ENCODE peak calls at places on chromosomes 4 and X, in six cellular contexts. Q, W, F, Z, Y and N are unnamed samples.

GRCh38 chr4:144831971-144832370 is 186.0 kb downstream of the HHIP start:
- DNase-seq in W (no peak), F (no peak), Y (no peak), Q (no peak), Z (no peak), N (no peak)

GRCh38 chr4:128358903-128359260 is 71.3 kb upstream of the PGRMC2 start:
- DNase-seq in Z (no peak), Q (no peak), F (no peak), W (no peak), Y (no peak), N (no peak)

GRCh38 chrX:71859637-71860036 is 51.0 kb upstream of the NHSL2 start:
- DNase-seq in Z (peak), F (no peak), Q (no peak), W (peak), Y (peak), N (peak)

GRCh38 chrX:154380787-154381186 is 1.7 kb downstream of the EMD start:
- DNase-seq in F (no peak), Z (no peak), Y (no peak), Q (no peak), W (no peak), N (no peak)

GRCh38 chrX:16196829-16197228 is 29.5 kb downstream of the MAGEB17 start:
- DNase-seq in W (no peak), Q (no peak), F (no peak), Y (no peak), Z (peak), N (no peak)

GRCh38 chr4:28548549-28548948 is 1687.9 kb downstream of the STIM2 start:
- DNase-seq in Q (no peak), F (no peak), W (no peak), Y (no peak), Z (no peak), N (no peak)

GRCh38 chrX:109856974-109857373 is 123.9 kb upstream of the ACSL4 start:
- DNase-seq in W (no peak), Y (no peak), Q (no peak), F (no peak), Z (peak), N (no peak)

GRCh38 chr4:39353478-39354177 is 12.5 kb downstream of the RFC1 start:
- DNase-seq in Q (no peak), Y (peak), Z (peak), F (no peak), W (no peak), N (no peak)

GRCh38 chr4:118410143-118410542 is 57.3 kb upstream of the PRSS12 start:
- DNase-seq in Z (peak), F (no peak), Y (peak), Q (no peak), W (no peak), N (peak)

GRCh38 chr4:167290684-167291083 is 56.4 kb upstream of the SPOCK3 start:
- DNase-seq in F (no peak), W (no peak), Y (peak), Q (no peak), Z (no peak), N (no peak)

GRCh38 chr4:53633608-53634007 is 42.3 kb upstream of the LNX1 start:
- DNase-seq in W (no peak), Z (no peak), Q (no peak), F (peak), Y (no peak), N (no peak)

GRCh38 chr4:8336412-8337075 is 67.0 kb downstream of the HTRA3 start:
- DNase-seq in Z (peak), W (no peak), Q (no peak), F (no peak), Y (no peak), N (no peak)

GRCh38 chr4:54614094-54614493 is 43.7 kb upstream of the KIT start:
- DNase-seq in Q (no peak), W (no peak), F (no peak), Y (no peak), Z (no peak), N (no peak)

GRCh38 chr4:154010377-154010776 is 221.5 kb upstream of the SFRP2 start:
- DNase-seq in F (no peak), Q (no peak), W (no peak), Z (no peak), Y (no peak), N (no peak)

GRCh38 chr4:142883433-142883832 is 37.3 kb upstream of the INPP4B start:
- DNase-seq in Z (no peak), F (no peak), Q (no peak), Y (no peak), W (no peak), N (no peak)

GRCh38 chrX:15781964-15782711 is 8.1 kb upstream of the ZRSR2 start:
- DNase-seq in Q (no peak), Z (no peak), Y (no peak), W (no peak), F (peak), N (no peak)

GRCh38 chrX:84876876-84877275 is 126.8 kb upstream of the APOOL start:
- DNase-seq in Y (no peak), Q (no peak), Z (no peak), F (no peak), W (no peak), N (no peak)

GRCh38 chrX:34365482-34365881 is 233.4 kb upstream of the FAM47A start:
- DNase-seq in W (no peak), Z (peak), F (no peak), Y (no peak), Q (no peak), N (no peak)

GRCh38 chrX:115949900-115950822 is 220.4 kb upstream of the AGTR2 start:
- DNase-seq in Y (no peak), Z (no peak), Q (no peak), F (peak), W (peak), N (no peak)

GRCh38 chrX:137428251-137428661 is 137.7 kb upstream of the ZIC3 start:
- DNase-seq in Q (peak), Y (no peak), W (no peak), F (no peak), Z (no peak), N (no peak)

GRCh38 chr4:127783026-127783769 is 1.1 kb downstream of the HSPA4L start:
- DNase-seq in Z (peak), Q (no peak), Y (peak), F (peak), W (peak), N (peak)

GRCh38 chr4:38671594-38671943 is 7.6 kb downstream of the KLF3 start:
- DNase-seq in Z (no peak), Y (no peak), Q (no peak), F (no peak), W (no peak), N (no peak)

GRCh38 chrX:34404386-34405070 is 252.6 kb downstream of the TMEM47 start:
- DNase-seq in Z (no peak), Q (no peak), W (no peak), F (peak), Y (no peak), N (no peak)

GRCh38 chrX:119635799-119636198 is 29.6 kb upstream of the NKRF start:
- DNase-seq in W (no peak), F (no peak), Y (no peak), Q (no peak), Z (no peak), N (no peak)

GRCh38 chr4:115361781-115362180 is 248.4 kb upstream of the NDST4 start:
- DNase-seq in Q (no peak), W (no peak), Y (no peak), F (no peak), Z (no peak), N (no peak)

GRCh38 chr4:140353836-140354235 is 19.6 kb upstream of the SCOC start:
- DNase-seq in Y (peak), Q (no peak), F (no peak), W (no peak), Z (no peak), N (no peak)

GRCh38 chr4:100146756-100147155 is 43.5 kb downstream of the DDIT4L start:
- DNase-seq in Y (no peak), Q (no peak), Z (no peak), F (no peak), W (no peak), N (no peak)

GRCh38 chrX:143664302-143664701 is 28.4 kb upstream of the SLITRK4 start:
- DNase-seq in Y (no peak), Q (no peak), W (no peak), F (no peak), Z (no peak), N (no peak)
- TF ChIP-seq CTCF in Y (peak), Q (peak), W (no peak), F (peak), Z (peak), N (peak)

GRCh38 chrX:134931550-134931949 is 59.2 kb upstream of the SMIM10 start:
- DNase-seq in Q (no peak), Y (no peak), W (no peak), F (no peak), Z (no peak), N (no peak)
- TF ChIP-seq CTCF in Q (no peak), Y (no peak), W (no peak), F (no peak), Z (peak), N (no peak)

DNA sequence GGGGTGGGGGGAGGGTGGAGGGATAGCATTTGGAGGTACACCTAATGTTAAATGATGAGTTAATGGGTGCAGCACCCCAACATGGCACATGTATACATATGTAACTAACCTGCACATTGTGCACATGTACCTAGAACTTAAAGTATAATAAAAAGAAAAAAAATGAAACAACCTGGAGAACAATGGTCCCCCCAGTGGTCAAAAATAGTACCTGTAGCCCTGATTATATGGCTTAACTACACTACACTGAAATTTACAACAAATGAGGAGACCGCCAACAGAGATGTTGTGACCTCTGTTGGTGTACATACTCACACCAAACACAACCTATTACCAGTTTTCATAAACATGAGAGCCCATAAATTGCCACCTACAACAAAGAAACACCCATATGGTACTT is 7.3 kb upstream of the MAGEE1 start:
- DNase-seq in Z (no peak), Y (no peak), W (no peak), Q (no peak), F (no peak), N (no peak)
- TF ChIP-seq CTCF in Z (peak), Y (no peak), W (no peak), Q (no peak), F (no peak), N (peak)

GRCh38 chr4:20249333-20249732 is 2.4 kb upstream of the SLIT2 start:
- DNase-seq in F (no peak), W (no peak), Q (no peak), Y (peak), Z (peak), N (no peak)
- TF ChIP-seq CTCF in F (no peak), W (peak), Q (peak), Y (peak), Z (peak), N (peak)

DNA sequence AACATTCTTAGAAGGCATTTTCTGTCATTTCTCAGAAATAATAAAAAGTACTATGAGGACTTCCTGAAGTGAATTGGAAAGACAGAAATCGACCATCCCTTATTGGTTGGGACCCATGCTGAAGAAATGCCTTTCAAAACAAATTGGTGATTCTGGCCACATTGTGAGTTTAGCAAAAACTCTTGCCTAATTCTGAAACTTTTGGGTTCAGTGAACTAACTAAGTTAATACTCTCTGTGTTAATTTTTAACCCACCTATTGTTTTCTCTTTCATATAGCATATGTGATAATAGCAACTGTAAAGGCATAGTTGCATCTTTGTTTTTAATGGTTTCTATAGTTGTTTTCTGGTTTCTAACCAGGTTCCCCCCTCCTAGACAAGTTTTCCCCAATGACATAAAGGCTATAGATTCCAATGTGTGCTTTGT is 129.3 kb upstream of the FAT1 start:
- DNase-seq in Z (no peak), Y (no peak), W (no peak), F (no peak), Q (no peak), N (no peak)
- TF ChIP-seq CTCF in Z (no peak), Y (no peak), W (no peak), F (no peak), Q (no peak), N (no peak)

GRCh38 chrX:118536687-118537461 is 41.3 kb downstream of the DOCK11 start:
- DNase-seq in Z (no peak), Y (peak), W (no peak), Q (no peak), F (peak), N (no peak)
- TF ChIP-seq CTCF in Z (peak), Y (peak), W (no peak), Q (peak), F (peak), N (peak)